ENCODE peak calls at places on chromosomes 6 and 20, in five cellular contexts. Z is NB4, Y is NAMALWA, V is nephron progenitor cell, P is T-helper 2 cell. E is an unnamed sample.

GRCh38 chr6:142026471-142026870 is 106.3 kb upstream of the GJE1 start:
- DNase-seq in Z (no peak), P (no peak), V (no peak), Y (no peak), E (no peak)

GRCh38 chr6:155174576-155175174 is 89.1 kb upstream of the CLDN20 start:
- DNase-seq in Y (peak), Z (peak), P (peak), V (peak), E (peak)

GRCh38 chr6:135922746-135923145 is 71.2 kb downstream of the PDE7B start:
- DNase-seq in P (no peak), V (no peak), Z (no peak), Y (no peak), E (peak)

GRCh38 chr6:134938896-134939295 is 11.0 kb downstream of the ALDH8A1 start:
- DNase-seq in Y (no peak), Z (no peak), V (no peak), P (peak), E (no peak)

GRCh38 chr6:186221-186965 is 105.9 kb upstream of the DUSP22 start:
- DNase-seq in Y (peak), Z (no peak), V (no peak), P (no peak), E (no peak)

GRCh38 chr6:96766769-96767168 is 70.5 kb downstream of the GPR63 start:
- DNase-seq in P (peak), Y (no peak), Z (no peak), V (no peak), E (no peak)

GRCh38 chr6:106197441-106197840 is 111.3 kb downstream of the PRDM1 start:
- DNase-seq in Y (no peak), P (peak), V (no peak), Z (peak), E (no peak)

GRCh38 chr6:107689190-107689589 is 134.9 kb downstream of the SCML4 start:
- DNase-seq in P (no peak), V (no peak), Z (no peak), Y (no peak), E (no peak)

GRCh38 chr6:90186637-90187361 is 109.8 kb downstream of the BACH2 start:
- DNase-seq in Y (no peak), P (no peak), V (no peak), Z (no peak), E (no peak)

GRCh38 chr20:5822569-5822968 is 72.4 kb downstream of the SHLD1 start:
- DNase-seq in P (no peak), Y (no peak), V (no peak), Z (peak), E (no peak)

GRCh38 chr6:33276864-33277662 is at the start of gene B3GALT4:
- DNase-seq in Z (peak), V (peak), P (peak), Y (peak), E (peak)

GRCh38 chr20:34271961-34272360 is 30.7 kb downstream of the ASIP start:
- DNase-seq in Z (no peak), Y (no peak), P (no peak), V (no peak), E (peak)

GRCh38 chr20:19779634-19780033 is 21.6 kb downstream of the RIN2 start:
- DNase-seq in P (peak), Y (no peak), V (no peak), Z (no peak), E (no peak)

GRCh38 chr20:11777861-11778570 is 139.7 kb upstream of the BTBD3 start:
- DNase-seq in Y (no peak), P (no peak), Z (no peak), V (no peak), E (peak)